ENCODE peak calls at places on chromosomes 16 and 17, in four cellular contexts. I, T, B and M are unnamed samples. For H3K4me1 and H3K27me3, the result is how much of the 10 kb centered on the place peaks cover.

GRCh38 chr17:72294487-72294893 is 173.7 kb downstream of the SOX9 start:
- DNase-seq in T (peak), I (peak), B (no peak), M (no peak)

GRCh38 chr17:38428643-38429371 is 543 bp downstream of the ARHGAP23 start:
- DNase-seq in T (peak), I (peak), B (no peak), M (peak)

GRCh38 chr16:57479422-57480126 is 6.7 kb downstream of the DOK4 start:
- DNase-seq in T (peak), B (no peak), I (peak), M (no peak)

GRCh38 chr16:5944971-5945370 is 847.4 kb upstream of the EEF2KMT start:
- DNase-seq in B (no peak), I (no peak), T (no peak), M (no peak)

GRCh38 chr17:2594657-2595085 is 1.2 kb downstream of the PAFAH1B1 start:
- DNase-seq in B (peak), T (no peak), I (no peak), M (no peak)

GRCh38 chr16:17345043-17345442 is 125.7 kb downstream of the XYLT1 start:
- DNase-seq in B (no peak), T (peak), I (peak), M (peak)

GRCh38 chr16:22078656-22079055 is 13.7 kb upstream of the VWA3A start:
- DNase-seq in B (no peak), T (no peak), I (no peak), M (no peak)

GRCh38 chr17:75571885-75572215 is 15.8 kb upstream of the MYO15B start:
- DNase-seq in B (no peak), I (no peak), T (no peak), M (no peak)

GRCh38 chr17:13593757-13594156 is 8.0 kb downstream of the HS3ST3A1 start:
- DNase-seq in T (no peak), I (no peak), B (no peak), M (no peak)

GRCh38 chr17:37844158-37844976 is 79.8 kb upstream of the TBC1D3K start:
- DNase-seq in B (peak), T (peak), I (peak), M (no peak)

GRCh38 chr16:58332997-58333700 is 38.3 kb upstream of the PRSS54 start:
- DNase-seq in I (no peak), T (no peak), B (no peak), M (no peak)

GRCh38 chr17:32697728-32698625 is 178.9 kb downstream of the MYO1D start:
- DNase-seq in I (no peak), B (no peak), T (no peak), M (no peak)

GRCh38 chr17:1958134-1958881 is 66.8 kb downstream of the RTN4RL1 start:
- DNase-seq in B (no peak), T (no peak), I (no peak), M (no peak)

GRCh38 chr17:77571562-77571981 is 386.9 kb upstream of the TNRC6C start:
- DNase-seq in B (peak), I (peak), T (no peak), M (no peak)

GRCh38 chr16:84068783-84069464 is 26.3 kb upstream of the SLC38A8 start:
- DNase-seq in T (no peak), B (no peak), I (no peak), M (no peak)

GRCh38 chr17:39187152-39187830 is 10.2 kb downstream of the CACNB1 start:
- DNase-seq in T (no peak), I (no peak), B (no peak), M (no peak)

GRCh38 chr17:4272213-4272975 is 8.6 kb upstream of the ANKFY1 start:
- DNase-seq in T (no peak), I (no peak), B (no peak), M (no peak)

GRCh38 chr16:55494994-55495421 is 13.9 kb upstream of the LPCAT2 start:
- DNase-seq in T (no peak), I (peak), B (no peak), M (peak)

GRCh38 chr17:4499431-4500187 is 928 bp downstream of the SPNS2 start:
- DNase-seq in I (no peak), T (no peak), B (peak), M (no peak)

GRCh38 chr17:6555331-6556120 is 829 bp downstream of the PITPNM3 start:
- DNase-seq in I (no peak), B (no peak), T (no peak), M (no peak)

GRCh38 chr16:749010-749409 is 8.2 kb upstream of the CIAO3 start:
- DNase-seq in I (no peak), T (no peak), B (no peak), M (no peak)

GRCh38 chr16:85912271-85912974 is 13.5 kb downstream of the IRF8 start:
- DNase-seq in T (no peak), B (no peak), I (peak), M (peak)

GRCh38 chr16:30902070-30902972 is 5.9 kb downstream of the CTF1 start:
- DNase-seq in T (peak), I (peak), B (peak), M (peak)

GRCh38 chr16:29900102-29900887 is at the start of gene ASPHD1:
- DNase-seq in T (peak), B (peak), I (no peak), M (peak)

GRCh38 chr16:88062341-88062861 is 111.2 kb downstream of the BANP start:
- DNase-seq in B (no peak), T (peak), I (peak), M (peak)

GRCh38 chr17:58402047-58402446 is 15.3 kb downstream of the RNF43 start:
- DNase-seq in T (no peak), I (no peak), B (no peak), M (no peak)

GRCh38 chr16:85984947-85985451 is 86.0 kb downstream of the IRF8 start:
- DNase-seq in B (no peak), T (no peak), I (no peak), M (peak)

DNA sequence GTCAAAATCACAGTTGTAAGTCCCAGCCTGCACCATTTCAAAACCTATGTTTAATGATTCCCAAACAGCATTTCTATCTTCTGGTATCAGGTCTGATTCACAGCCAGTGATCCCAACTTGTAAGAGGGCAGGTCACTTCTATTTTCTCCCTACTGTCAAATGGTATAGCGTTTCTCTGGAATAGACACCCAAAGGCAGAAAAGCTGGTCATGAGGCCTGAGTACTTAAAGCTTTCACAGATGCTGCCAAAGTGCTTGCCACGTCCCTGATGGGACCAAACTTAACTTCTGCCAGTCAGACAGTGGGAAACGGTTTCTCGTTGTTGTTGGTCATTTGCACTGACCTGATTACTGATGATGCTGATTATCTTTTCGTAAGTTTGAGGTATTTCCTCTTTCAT is 43.4 kb downstream of the CYTH1 start:
- DNase-seq in T (no peak), I (no peak), B (no peak), M (no peak)
- H3K4me1 ChIP-seq in T (half or more), I (under half), B (half or more), M (under half)

DNA sequence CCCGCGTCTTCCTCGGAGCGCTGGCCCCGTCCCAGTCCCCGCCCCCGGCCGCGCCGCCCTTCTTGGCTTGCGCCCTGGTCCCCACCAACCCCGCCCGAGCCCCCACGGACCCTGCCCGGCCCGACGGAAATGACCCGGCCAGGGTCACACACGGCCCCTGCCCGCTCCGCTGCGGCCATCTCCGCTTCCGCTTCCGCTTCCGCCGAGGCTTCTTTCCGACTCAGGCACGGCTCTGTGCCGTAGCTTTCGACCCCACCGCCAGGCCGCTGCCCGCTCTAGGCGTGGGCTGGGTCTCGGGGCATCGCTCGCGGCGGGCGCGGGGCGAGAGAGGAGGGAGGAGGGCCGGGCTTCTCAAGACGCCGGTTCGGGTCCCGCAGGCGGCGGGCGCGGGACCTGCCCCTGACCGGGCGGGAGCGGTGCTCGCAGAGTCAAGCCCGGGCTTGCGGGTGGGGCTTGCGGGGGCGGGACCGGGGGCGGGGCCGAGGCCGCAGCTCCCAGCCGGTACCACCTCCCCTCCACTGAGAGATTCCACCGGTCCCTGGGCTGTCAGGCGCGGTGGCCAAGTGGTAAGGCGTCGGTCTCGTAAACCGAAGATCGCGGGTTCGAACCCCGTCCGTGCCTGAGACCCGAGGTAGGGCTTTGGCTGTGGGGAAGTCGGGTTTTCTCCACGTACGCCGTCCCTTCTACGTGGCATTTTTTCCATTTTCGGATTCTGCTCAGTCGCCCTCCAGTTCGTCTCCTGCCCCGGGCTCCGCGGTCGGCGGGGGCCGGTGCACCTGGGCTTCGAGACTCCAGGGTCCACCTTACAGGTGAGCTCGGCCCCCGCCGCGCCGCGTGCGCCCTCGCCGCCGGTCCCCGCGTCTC is 158.3 kb downstream of the RAB11FIP4 start:
- DNase-seq in I (peak), T (peak), B (peak), M (peak)
- H3K27ac ChIP-seq in I (peak), T (peak), B (peak), M (peak)

DNA sequence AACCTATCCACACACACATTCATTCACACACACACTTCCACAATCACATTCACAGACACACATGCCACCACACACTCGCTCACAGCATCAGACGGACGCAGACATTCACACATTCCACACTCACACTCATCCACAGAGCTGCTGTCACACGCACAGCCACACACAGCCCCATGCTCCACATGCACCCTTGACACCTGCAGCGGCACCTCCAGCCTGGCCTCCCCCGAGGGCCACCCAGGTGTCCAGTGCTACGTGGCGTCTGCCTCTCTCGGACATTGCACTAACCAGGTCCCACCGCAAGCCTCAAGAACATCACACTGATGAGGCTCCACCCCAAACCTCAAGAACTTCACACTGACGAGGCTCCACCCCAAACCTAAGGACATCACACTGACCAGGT is 155.2 kb downstream of the RBFOX3 start:
- DNase-seq in T (no peak), I (no peak), B (no peak), M (no peak)
- H3K27me3 ChIP-seq in T (half or more), I (under half), B (under half), M (under half)

GRCh38 chr17:82664701-82665182 is 16.5 kb upstream of the WDR45B start:
- DNase-seq in I (no peak), T (no peak), B (no peak), M (no peak)
- H3K4me1 ChIP-seq in I (under half), T (under half), B (under half), M (under half)

DNA sequence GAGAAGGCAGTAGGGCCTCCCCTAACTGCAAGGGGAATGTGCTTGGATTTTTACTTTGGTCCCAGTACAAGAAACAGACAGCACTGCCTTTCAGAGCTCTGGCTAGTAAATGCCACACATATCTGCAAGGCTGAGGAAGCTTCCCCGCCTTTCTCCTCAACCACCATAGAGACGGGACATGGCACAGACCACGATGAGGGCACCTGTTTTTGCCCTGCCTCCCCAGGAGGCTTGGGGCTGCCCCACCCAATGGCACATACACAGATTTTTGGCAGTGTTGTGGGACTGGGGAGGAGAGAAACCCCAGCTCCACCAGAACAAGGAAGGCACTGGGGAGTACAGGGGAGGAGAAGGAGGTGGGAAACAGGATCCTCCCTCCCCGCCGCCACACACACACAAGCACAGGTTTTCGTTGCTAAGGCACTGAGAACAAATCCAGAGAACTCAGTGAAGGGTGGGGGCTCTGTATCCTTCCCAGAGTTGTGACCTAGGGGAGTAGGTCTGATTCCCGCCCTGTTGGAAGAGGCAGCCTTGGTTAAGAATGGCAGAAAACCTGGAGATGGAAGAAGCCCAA is 7.2 kb downstream of the VAT1 start:
- DNase-seq in B (no peak), T (no peak), I (no peak), M (no peak)
- H3K27ac ChIP-seq in B (no peak), T (peak), I (peak), M (peak)

GRCh38 chr17:79560527-79560926 is 50.3 kb downstream of the RBFOX3 start:
- DNase-seq in T (no peak), B (no peak), I (no peak), M (peak)

GRCh38 chr17:79563237-79564013 is 47.4 kb downstream of the RBFOX3 start:
- DNase-seq in T (no peak), B (no peak), I (no peak), M (peak)

GRCh38 chr17:79562806-79563141 is 48.1 kb downstream of the RBFOX3 start:
- DNase-seq in T (no peak), I (no peak), B (no peak), M (peak)

GRCh38 chr17:79562117-79562805 is 48.6 kb downstream of the RBFOX3 start:
- DNase-seq in T (no peak), I (no peak), B (no peak), M (peak)

GRCh38 chr17:79561486-79562116 is 49.2 kb downstream of the RBFOX3 start:
- DNase-seq in I (no peak), T (no peak), B (no peak), M (peak)
- H3K27me3 ChIP-seq in I (half or more), T (half or more), B (under half), M (under half)

DNA sequence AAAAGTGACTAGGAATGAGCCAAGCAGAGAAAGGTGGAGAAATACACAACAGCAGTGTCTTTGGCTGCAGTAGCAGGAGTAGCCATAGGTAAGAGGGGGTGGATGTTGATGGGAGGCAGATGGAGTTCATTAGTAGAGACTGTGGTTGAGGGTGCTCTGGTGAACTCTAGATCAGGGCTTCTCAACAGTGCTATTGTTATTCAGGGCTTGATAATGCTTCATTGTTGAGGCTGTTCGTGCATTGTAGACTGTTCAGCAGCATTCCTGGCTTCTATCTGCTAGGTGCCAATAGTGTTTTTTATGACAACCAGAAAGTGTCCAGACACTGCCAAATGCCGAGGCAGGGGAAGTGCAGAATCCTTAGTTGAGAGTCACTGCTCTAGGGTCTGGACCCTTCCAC is 3.6 kb downstream of the ALKBH5 start:
- DNase-seq in B (no peak), I (no peak), T (no peak), M (no peak)
- H3K4me1 ChIP-seq in B (half or more), I (half or more), T (half or more), M (half or more)

GRCh38 chr17:19291646-19292376 is 54.6 kb downstream of the EPN2 start:
- DNase-seq in T (no peak), I (no peak), B (no peak), M (no peak)
- H3K27ac ChIP-seq in T (no peak), I (no peak), B (no peak), M (no peak)